ENCODE peak calls at places on chromosomes 3 and 15, in six cellular contexts. R, H, L, T, P and O are unnamed samples.

GRCh38 chr3:13210221-13210975 is 137.2 kb upstream of the IQSEC1 start:
- DNase-seq in R (peak; percentile 12), H (peak; percentile 46), L (no peak), T (no peak), P (no peak), O (no peak)

GRCh38 chr15:89735773-89736172 is 15.3 kb downstream of the MESP1 start:
- DNase-seq in R (no peak), H (no peak), L (no peak), T (no peak), P (no peak), O (no peak)

GRCh38 chr3:18086078-18086477 is 339.1 kb downstream of the SATB1 start:
- DNase-seq in R (no peak), H (no peak), L (no peak), T (no peak), P (no peak), O (no peak)

GRCh38 chr3:12154151-12154550 is 4.6 kb downstream of the TIMP4 start:
- DNase-seq in R (no peak), H (no peak), L (no peak), T (no peak), P (no peak), O (peak; percentile 47)

GRCh38 chr3:196754215-196754937 is 14.7 kb downstream of the PAK2 start:
- DNase-seq in R (no peak), H (no peak), L (no peak), T (no peak), P (no peak), O (peak; percentile 14)

GRCh38 chr3:110352841-110353595 is 718.6 kb upstream of the NECTIN3 start:
- DNase-seq in R (no peak), H (no peak), L (no peak), T (no peak), P (no peak), O (no peak)

GRCh38 chr15:34944946-34945345 is 24.6 kb downstream of the AQR start:
- DNase-seq in R (no peak), H (no peak), L (no peak), T (no peak), P (no peak), O (no peak)

GRCh38 chr3:73508330-73508954 is 116.3 kb downstream of the PDZRN3 start:
- DNase-seq in R (no peak), H (no peak), L (peak; percentile 58), T (peak; percentile 30), P (no peak), O (peak; percentile 80)

GRCh38 chr3:184687363-184688049 is 24.4 kb downstream of the MAGEF1 start:
- DNase-seq in R (peak; percentile 76), H (no peak), L (no peak), T (no peak), P (peak; percentile 68), O (no peak)

GRCh38 chr3:99638244-99638948 is at the start of gene COL8A1:
- DNase-seq in R (peak; percentile 74), H (peak; percentile 78), L (peak; percentile 82), T (no peak), P (peak; percentile 96), O (peak; percentile 60)

GRCh38 chr3:99637381-99638111 is 848 bp upstream of the COL8A1 start:
- DNase-seq in R (peak; percentile 56), H (no peak), L (peak; percentile 68), T (no peak), P (peak; percentile 73), O (peak; percentile 12)

GRCh38 chr3:99640214-99640851 is 1.9 kb downstream of the COL8A1 start:
- DNase-seq in R (no peak), H (no peak), L (no peak), T (no peak), P (no peak), O (no peak)

GRCh38 chr3:99641480-99641879 is 3.1 kb downstream of the COL8A1 start:
- DNase-seq in R (no peak), H (no peak), L (no peak), T (no peak), P (no peak), O (no peak)

DNA sequence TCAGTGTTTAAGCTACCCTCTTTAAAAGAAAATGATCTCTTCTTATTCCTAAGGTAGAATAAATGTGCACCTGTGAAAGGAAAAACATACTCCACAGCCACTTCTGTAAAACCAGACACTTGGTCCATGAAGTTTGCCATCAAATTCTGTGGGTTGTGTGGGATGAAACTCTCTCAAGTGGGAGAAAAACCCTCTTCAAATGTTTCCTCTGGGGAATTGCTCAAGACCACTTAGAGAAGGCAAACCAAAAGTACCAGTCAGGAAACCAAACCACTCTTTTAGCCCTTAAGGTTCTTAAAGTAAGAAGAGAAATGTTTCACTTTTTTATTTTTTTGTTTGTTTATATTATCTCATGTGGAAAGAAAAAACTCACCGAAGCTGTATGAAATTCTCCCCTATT is 1.2 kb downstream of the COL8A1 start:
- DNase-seq in R (no peak), H (no peak), L (no peak), T (no peak), P (no peak), O (peak; percentile 64)
- H3K4me3 ChIP-seq in R (no peak overlapping the region), H (peak overlapping the region; percentile 62), L (peak overlapping the region; percentile 61), T (no peak overlapping the region), P (peak overlapping the region; percentile 69), O (no peak overlapping the region)

GRCh38 chr3:114455432-114455831 is 161.6 kb downstream of the TIGIT start:
- DNase-seq in R (no peak), H (no peak), L (no peak), T (no peak), P (no peak), O (no peak)
- H3K4me1 ChIP-seq in R (peaks cover 82% of the 10 kb centered on the region), H (peaks cover 31% of the 10 kb centered on the region), L (no peaks in the 10 kb centered on the region), T (peaks cover 19% of the 10 kb centered on the region), P (peaks cover 6% of the 10 kb centered on the region), O (peaks cover 42% of the 10 kb centered on the region)

DNA sequence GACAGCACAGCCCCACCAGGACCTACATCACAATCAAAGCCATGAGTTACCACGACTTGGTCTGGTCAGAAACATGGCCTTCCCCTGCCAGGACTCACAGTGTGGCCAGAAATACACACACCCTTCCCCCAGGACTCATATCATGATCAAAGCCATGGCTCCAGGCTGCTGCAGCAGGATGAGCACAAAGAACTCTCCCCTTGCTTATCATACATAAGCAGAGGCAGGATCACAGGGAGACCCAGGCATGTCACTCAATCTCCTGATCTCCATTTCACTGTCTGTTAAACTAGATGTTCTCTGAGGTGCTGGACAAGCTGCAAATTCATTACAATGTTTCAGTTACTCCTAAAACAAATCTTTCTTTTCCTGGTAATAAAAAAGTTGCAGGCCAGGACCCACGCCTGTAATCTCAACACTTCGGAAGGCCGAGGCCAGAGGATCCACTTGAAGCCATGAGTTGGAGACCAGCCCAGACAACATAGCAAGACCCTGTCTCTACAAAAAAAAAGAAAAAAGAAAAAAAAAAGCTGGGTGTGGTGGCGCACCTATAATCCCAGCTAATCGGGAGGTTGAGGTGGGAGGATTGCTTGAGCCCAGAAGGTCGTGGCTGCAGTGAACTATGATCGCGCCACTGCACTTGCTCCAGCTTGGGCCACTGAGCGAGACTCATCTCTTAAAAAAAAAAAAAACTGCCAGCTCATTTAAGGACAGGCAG is 1.2 kb downstream of the PFKFB4 start:
- DNase-seq in R (no peak), H (no peak), L (no peak), T (no peak), P (no peak), O (no peak)
- H3K4me3 ChIP-seq in R (no peak overlapping the region), H (no peak overlapping the region), L (no peak overlapping the region), T (no peak overlapping the region), P (no peak overlapping the region), O (peak overlapping the region; percentile 80)

DNA sequence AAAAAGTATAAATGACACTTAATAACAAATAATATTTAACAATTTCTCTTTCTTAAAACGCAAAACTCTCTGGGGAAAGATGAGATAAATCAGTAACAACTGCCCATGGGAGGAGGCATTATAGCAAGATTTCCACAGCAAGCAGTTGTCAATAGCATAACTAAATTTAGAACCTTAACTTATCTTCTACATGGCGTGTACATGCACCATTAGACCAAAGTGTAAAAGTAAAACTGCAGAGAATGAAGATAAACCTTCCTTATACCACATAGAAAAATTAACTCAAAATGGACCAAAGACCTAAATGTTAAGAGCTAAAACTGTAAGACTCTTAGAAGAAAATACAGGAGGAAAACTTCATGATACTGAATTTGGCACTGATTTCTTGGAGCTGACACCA is 39.9 kb downstream of the MYO5A start:
- DNase-seq in R (no peak), H (no peak), L (no peak), T (no peak), P (no peak), O (no peak)
- H3K4me1 ChIP-seq in R (peaks cover 41% of the 10 kb centered on the region), H (no peaks in the 10 kb centered on the region), L (no peaks in the 10 kb centered on the region), T (peaks cover 6% of the 10 kb centered on the region), P (no peaks in the 10 kb centered on the region), O (peaks cover 43% of the 10 kb centered on the region)

GRCh38 chr3:194682651-194683310 is 2.9 kb upstream of the FAM43A start:
- DNase-seq in R (peak; percentile 72), H (peak; percentile 76), L (peak; percentile 76), T (peak; percentile 78), P (peak; percentile 83), O (peak; percentile 91)
- H3K4me3 ChIP-seq in R (no peak overlapping the region), H (no peak overlapping the region), L (no peak overlapping the region), T (no peak overlapping the region), P (no peak overlapping the region), O (no peak overlapping the region)

DNA sequence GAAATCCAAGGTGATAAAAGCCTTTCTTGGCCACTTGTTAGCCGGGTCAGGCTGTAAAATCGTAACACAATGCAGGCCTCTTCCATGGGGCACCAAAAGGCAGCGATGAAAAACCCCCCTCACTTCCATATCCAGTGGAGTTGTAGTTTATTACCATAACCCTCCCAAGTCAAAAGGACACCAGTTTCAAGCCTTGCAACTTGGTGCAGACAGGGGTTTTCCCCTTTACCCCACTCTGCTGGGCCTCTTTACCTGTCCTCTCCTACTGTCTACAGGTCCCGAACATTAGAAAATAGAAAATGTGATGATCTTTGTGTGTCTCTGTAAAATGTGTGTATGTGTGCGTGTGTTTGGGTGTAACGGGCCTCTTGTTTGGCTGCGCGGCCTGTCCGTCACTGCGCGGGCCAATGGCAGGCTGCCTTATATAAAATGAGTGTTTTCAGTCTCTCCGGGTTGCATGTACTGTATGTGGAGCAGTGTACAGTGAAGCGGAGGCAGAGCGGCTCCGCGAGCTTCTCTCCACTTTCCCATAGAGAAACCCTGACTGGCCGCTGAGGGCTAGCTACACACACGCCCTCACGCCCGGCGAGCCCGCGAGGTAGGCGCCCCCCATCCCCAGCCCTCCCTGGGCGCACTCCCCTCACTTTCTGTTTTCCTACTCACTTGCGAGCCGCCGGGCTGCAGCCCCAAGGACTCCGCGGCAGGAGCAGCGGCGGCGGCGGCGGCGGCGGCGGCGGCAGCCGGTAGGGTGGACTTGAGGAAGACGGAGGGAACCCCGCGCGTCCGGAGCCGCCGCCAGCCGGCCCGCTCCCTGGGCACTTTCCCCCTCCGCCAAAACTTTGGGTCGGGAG is at the start of gene BBX:
- DNase-seq in R (peak; percentile 93), H (peak; percentile 94), L (peak; percentile 98), T (peak; percentile 84), P (peak; percentile 98), O (peak; percentile 99)
- H3K4me1 ChIP-seq in R (peaks cover 14% of the 10 kb centered on the region), H (peaks cover 8% of the 10 kb centered on the region), L (no peaks in the 10 kb centered on the region), T (peaks cover 11% of the 10 kb centered on the region), P (peaks cover 8% of the 10 kb centered on the region), O (peaks cover 6% of the 10 kb centered on the region)